ENCODE peak calls at places on chromosomes 16 and 17, in seven cellular contexts. One of them, this sample, is unnamed.

GRCh38 chr16:54285414-54286066 is 1.0 kb downstream of the IRX3 start:
- DNase-seq in Calu3: peak
- DNase-seq in fibroblast of mammary gland: peak
- DNase-seq in cardiac fibroblast: peak
- DNase-seq in ovary: no peak
- DNase-seq in NB4: peak
- DNase-seq in endodermal cell: peak
- DNase-seq in this sample: peak

GRCh38 chr17:62870581-62870964 is 62.5 kb upstream of the MARCHF10 start:
- DNase-seq in fibroblast of mammary gland: no peak
- DNase-seq in ovary: no peak
- DNase-seq in NB4: no peak
- DNase-seq in Calu3: no peak
- DNase-seq in endodermal cell: peak
- DNase-seq in cardiac fibroblast: no peak
- DNase-seq in this sample: no peak

GRCh38 chr17:30093463-30094147 is 23.0 kb upstream of the NSRP1 start:
- DNase-seq in ovary: no peak
- DNase-seq in Calu3: peak
- DNase-seq in NB4: peak
- DNase-seq in cardiac fibroblast: peak
- DNase-seq in fibroblast of mammary gland: peak
- DNase-seq in endodermal cell: peak
- DNase-seq in this sample: no peak

GRCh38 chr17:74610108-74610507 is 13.4 kb downstream of the CD300E start:
- DNase-seq in endodermal cell: peak
- DNase-seq in cardiac fibroblast: no peak
- DNase-seq in ovary: no peak
- DNase-seq in fibroblast of mammary gland: no peak
- DNase-seq in NB4: peak
- DNase-seq in Calu3: no peak
- DNase-seq in this sample: no peak

GRCh38 chr16:83793179-83793578 is 14.6 kb upstream of the HSBP1 start:
- DNase-seq in cardiac fibroblast: no peak
- DNase-seq in Calu3: no peak
- DNase-seq in fibroblast of mammary gland: no peak
- DNase-seq in endodermal cell: peak
- DNase-seq in ovary: no peak
- DNase-seq in NB4: no peak
- DNase-seq in this sample: no peak

GRCh38 chr16:9092282-9092962 is 978 bp downstream of the HAPSTR1 start:
- DNase-seq in cardiac fibroblast: no peak
- DNase-seq in endodermal cell: peak
- DNase-seq in NB4: peak
- DNase-seq in fibroblast of mammary gland: no peak
- DNase-seq in ovary: peak
- DNase-seq in Calu3: peak
- DNase-seq in this sample: peak

GRCh38 chr16:75198135-75198600 is 8.8 kb downstream of the CTRB2 start:
- DNase-seq in ovary: no peak
- DNase-seq in Calu3: no peak
- DNase-seq in NB4: no peak
- DNase-seq in cardiac fibroblast: peak
- DNase-seq in fibroblast of mammary gland: peak
- DNase-seq in endodermal cell: peak
- DNase-seq in this sample: no peak

GRCh38 chr17:67290994-67291362 is 46.0 kb upstream of the HELZ start:
- DNase-seq in ovary: peak
- DNase-seq in NB4: no peak
- DNase-seq in cardiac fibroblast: no peak
- DNase-seq in fibroblast of mammary gland: no peak
- DNase-seq in endodermal cell: peak
- DNase-seq in Calu3: no peak
- DNase-seq in this sample: no peak

GRCh38 chr17:3750296-3750695 is 26.6 kb downstream of the HASPIN start:
- DNase-seq in ovary: no peak
- DNase-seq in Calu3: no peak
- DNase-seq in fibroblast of mammary gland: no peak
- DNase-seq in cardiac fibroblast: no peak
- DNase-seq in endodermal cell: no peak
- DNase-seq in NB4: no peak
- DNase-seq in this sample: no peak

GRCh38 chr17:75241143-75241430 is 20.3 kb downstream of the GGA3 start:
- DNase-seq in endodermal cell: no peak
- DNase-seq in ovary: no peak
- DNase-seq in Calu3: no peak
- DNase-seq in cardiac fibroblast: peak
- DNase-seq in fibroblast of mammary gland: peak
- DNase-seq in NB4: no peak
- DNase-seq in this sample: no peak

GRCh38 chr17:65254166-65254565 is 117.0 kb downstream of the RGS9 start:
- DNase-seq in fibroblast of mammary gland: peak
- DNase-seq in Calu3: no peak
- DNase-seq in endodermal cell: peak
- DNase-seq in cardiac fibroblast: peak
- DNase-seq in NB4: no peak
- DNase-seq in ovary: no peak
- DNase-seq in this sample: no peak

GRCh38 chr16:73323880-73324279 is 276.0 kb upstream of the ZFHX3 start:
- DNase-seq in cardiac fibroblast: peak
- DNase-seq in NB4: no peak
- DNase-seq in endodermal cell: no peak
- DNase-seq in ovary: no peak
- DNase-seq in Calu3: no peak
- DNase-seq in fibroblast of mammary gland: no peak
- DNase-seq in this sample: no peak

DNA sequence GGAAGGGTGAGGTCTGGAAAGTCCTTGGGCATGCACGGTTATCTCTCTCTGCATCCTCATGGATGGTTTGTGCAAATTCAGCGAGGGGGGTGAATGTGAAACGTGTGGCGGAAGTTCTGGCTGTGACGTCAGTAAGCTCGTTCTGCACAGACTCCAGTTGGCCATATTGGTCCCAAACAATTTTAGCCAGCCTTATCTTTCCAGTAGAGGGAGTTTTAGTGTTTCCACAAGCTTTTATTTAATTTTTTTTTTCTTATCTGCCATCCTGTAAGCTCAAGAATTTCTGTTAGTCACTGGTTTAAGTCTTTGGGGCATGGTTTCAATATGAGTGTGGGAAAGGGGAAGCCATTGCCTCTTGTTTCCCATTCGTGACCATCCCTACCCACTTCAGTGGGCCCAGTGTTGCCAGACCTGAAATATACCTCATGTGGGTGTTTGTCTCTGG is 39.0 kb downstream of the HLF start:
- DNase-seq in Calu3: no peak
- DNase-seq in endodermal cell: peak
- DNase-seq in fibroblast of mammary gland: peak
- DNase-seq in ovary: no peak
- DNase-seq in cardiac fibroblast: peak
- DNase-seq in NB4: no peak
- DNase-seq in this sample: no peak
- TF ChIP-seq CTCF in Calu3: no peak
- TF ChIP-seq CTCF in endodermal cell: no peak
- TF ChIP-seq CTCF in fibroblast of mammary gland: peak
- TF ChIP-seq CTCF in ovary: no peak
- TF ChIP-seq CTCF in cardiac fibroblast: no peak
- TF ChIP-seq CTCF in NB4: no peak
- TF ChIP-seq CTCF in this sample: no peak

DNA sequence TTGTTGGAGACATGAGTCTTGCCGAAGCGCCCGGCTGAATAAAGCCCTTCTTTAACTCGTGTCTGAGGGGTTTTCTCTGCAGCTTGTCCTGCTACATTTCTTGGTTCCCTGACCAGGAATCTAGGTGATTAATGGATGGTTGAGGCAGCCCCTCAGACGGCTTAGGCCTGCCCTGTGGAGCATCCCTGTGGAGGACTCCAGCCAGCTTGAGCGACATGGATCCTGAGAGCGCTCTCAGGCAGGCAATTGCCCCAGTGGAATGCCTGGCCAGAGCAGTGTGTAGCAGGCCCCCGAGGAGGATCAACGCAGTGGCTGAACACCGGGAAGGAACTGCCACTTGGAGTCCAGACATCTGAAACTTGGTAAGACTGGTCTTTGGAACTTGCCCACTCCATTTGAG is 17.3 kb upstream of the ENDOV start:
- DNase-seq in fibroblast of mammary gland: no peak
- DNase-seq in ovary: no peak
- DNase-seq in endodermal cell: peak
- DNase-seq in NB4: no peak
- DNase-seq in Calu3: no peak
- DNase-seq in cardiac fibroblast: no peak
- DNase-seq in this sample: no peak
- TF ChIP-seq CTCF in fibroblast of mammary gland: no peak
- TF ChIP-seq CTCF in ovary: no peak
- TF ChIP-seq CTCF in endodermal cell: no peak
- TF ChIP-seq CTCF in NB4: no peak
- TF ChIP-seq CTCF in Calu3: no peak
- TF ChIP-seq CTCF in cardiac fibroblast: no peak
- TF ChIP-seq CTCF in this sample: no peak

DNA sequence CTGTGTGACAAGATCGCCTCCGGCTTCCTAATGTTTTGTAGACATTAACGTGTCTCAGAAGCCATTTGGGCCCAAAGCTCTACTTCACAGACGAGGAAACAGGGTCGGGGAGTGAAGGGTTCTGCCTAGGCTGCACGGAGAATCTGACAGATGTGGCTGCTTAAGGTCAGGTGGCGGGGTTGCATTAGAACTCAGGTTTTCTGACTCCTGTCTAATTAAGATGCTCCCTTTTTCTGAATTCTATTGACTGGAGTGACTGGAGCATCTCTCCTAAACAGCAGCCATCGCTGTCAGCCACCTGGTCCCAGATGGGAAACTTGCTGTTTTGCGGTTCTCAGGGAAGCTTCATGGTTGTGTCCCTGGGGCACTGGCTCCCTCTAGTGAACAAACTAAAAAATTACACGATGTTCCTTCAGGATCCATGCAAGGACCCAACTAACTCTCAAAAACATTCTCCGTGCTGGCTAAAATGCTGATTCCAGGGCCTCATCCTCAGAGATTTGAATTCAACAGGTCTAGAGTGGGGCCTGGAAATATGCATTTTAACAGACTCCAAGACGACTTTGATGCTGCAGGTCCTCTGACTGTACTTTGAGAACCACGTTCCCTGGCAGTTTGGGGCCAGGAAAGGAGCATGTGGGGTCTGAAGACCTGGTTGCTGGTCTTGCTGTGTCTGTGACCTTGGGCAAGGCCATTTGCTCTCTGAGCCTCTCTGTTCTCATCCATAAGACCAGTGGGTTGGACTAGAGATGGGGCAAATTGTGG is 117.4 kb downstream of the IRF8 start:
- DNase-seq in fibroblast of mammary gland: peak
- DNase-seq in cardiac fibroblast: peak
- DNase-seq in endodermal cell: peak
- DNase-seq in ovary: peak
- DNase-seq in Calu3: peak
- DNase-seq in NB4: peak
- DNase-seq in this sample: no peak
- TF ChIP-seq CTCF in fibroblast of mammary gland: peak
- TF ChIP-seq CTCF in cardiac fibroblast: peak
- TF ChIP-seq CTCF in endodermal cell: peak
- TF ChIP-seq CTCF in ovary: peak
- TF ChIP-seq CTCF in Calu3: peak
- TF ChIP-seq CTCF in NB4: peak
- TF ChIP-seq CTCF in this sample: peak

GRCh38 chr16:78396046-78396445 is 296.6 kb downstream of the WWOX start:
- DNase-seq in Calu3: no peak
- DNase-seq in cardiac fibroblast: no peak
- DNase-seq in NB4: peak
- DNase-seq in ovary: no peak
- DNase-seq in fibroblast of mammary gland: no peak
- DNase-seq in endodermal cell: no peak
- DNase-seq in this sample: no peak
- TF ChIP-seq CTCF in Calu3: peak
- TF ChIP-seq CTCF in cardiac fibroblast: peak
- TF ChIP-seq CTCF in NB4: peak
- TF ChIP-seq CTCF in ovary: no peak
- TF ChIP-seq CTCF in fibroblast of mammary gland: peak
- TF ChIP-seq CTCF in endodermal cell: peak
- TF ChIP-seq CTCF in this sample: peak

DNA sequence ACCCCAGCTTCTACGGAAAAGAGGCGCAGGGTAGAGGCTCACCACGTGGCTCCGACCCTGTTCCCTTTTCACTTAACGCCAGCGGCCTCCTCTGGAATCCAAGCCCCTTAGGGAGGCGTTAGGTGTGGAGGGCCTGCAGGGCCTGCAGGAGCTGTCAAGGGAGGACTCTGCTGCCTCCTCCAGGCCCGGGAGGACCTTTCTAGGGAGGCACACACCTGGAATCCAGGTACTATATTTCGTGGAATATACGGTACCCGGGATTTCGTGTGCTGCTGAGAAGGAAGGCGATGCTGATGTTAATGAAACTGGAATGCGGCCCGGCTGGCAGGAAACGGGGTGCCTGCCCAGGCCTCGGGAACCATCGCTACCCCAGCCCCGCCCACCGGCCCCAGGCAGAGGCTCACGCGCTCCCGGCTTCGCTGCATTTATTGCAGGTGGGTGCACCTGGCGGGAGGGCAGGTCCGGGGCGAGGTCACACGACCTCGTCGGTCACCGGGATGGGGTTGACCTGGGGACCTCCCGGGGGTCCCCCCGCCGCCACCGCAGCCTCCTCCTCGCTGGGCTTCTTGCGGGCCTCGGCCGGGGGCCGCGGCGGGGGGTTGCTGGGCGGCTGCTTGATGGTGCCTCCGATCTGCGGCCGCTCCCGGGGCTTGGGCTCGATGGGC is 4.6 kb downstream of the IL17C start:
- DNase-seq in Calu3: no peak
- DNase-seq in fibroblast of mammary gland: no peak
- DNase-seq in NB4: no peak
- DNase-seq in cardiac fibroblast: no peak
- DNase-seq in endodermal cell: no peak
- DNase-seq in ovary: no peak
- DNase-seq in this sample: no peak
- TF ChIP-seq CTCF in Calu3: no peak
- TF ChIP-seq CTCF in fibroblast of mammary gland: no peak
- TF ChIP-seq CTCF in NB4: no peak
- TF ChIP-seq CTCF in cardiac fibroblast: no peak
- TF ChIP-seq CTCF in endodermal cell: peak
- TF ChIP-seq CTCF in ovary: no peak
- TF ChIP-seq CTCF in this sample: no peak